ENCODE peak calls at places on chromosomes 12 and 14, in seven cellular contexts. W is Peyer's patch, Q is A549, B is right lobe of liver, R is HCT116, P is NB4, O is GM12878. L is an unnamed sample.
A peak's percentile ranks its signal among the peaks of the same experiment; 100 is the strongest.

GRCh38 chr14:92528486-92529100 is 15.0 kb downstream of the RIN3 start:
- DNase-seq in Q (no peak), P (no peak), B (no peak), W (no peak), O (no peak), R (no peak), L (no peak)

GRCh38 chr14:64272019-64272418 is 22.2 kb downstream of the ESR2 start:
- DNase-seq in Q (no peak), W (no peak), B (no peak), R (no peak), O (no peak), P (no peak), L (no peak)

GRCh38 chr14:104979758-104980591 is 1.8 kb upstream of the AHNAK2 start:
- DNase-seq in Q (peak; percentile 67), O (no peak), W (no peak), R (no peak), B (peak; percentile 91), P (no peak), L (no peak)

GRCh38 chr14:35480119-35480769 is 53.7 kb upstream of the INSM2 start:
- DNase-seq in R (no peak), W (no peak), B (no peak), Q (no peak), P (no peak), O (peak; percentile 35), L (no peak)

GRCh38 chr14:24058260-24058950 is 6.6 kb downstream of the CARMIL3 start:
- DNase-seq in B (peak; percentile 71), O (no peak), R (no peak), P (peak; percentile 70), W (peak; percentile 83), Q (peak; percentile 71), L (peak; percentile 90)

GRCh38 chr12:113222730-113223531 is 1.7 kb downstream of the TPCN1 start:
- DNase-seq in W (peak; percentile 34), Q (peak; percentile 94), O (no peak), R (no peak), B (peak; percentile 67), P (peak; percentile 60), L (peak; percentile 79)

GRCh38 chr12:109679716-109680520 is 33.7 kb upstream of the FAM222A start:
- DNase-seq in W (no peak), P (no peak), R (no peak), B (no peak), Q (no peak), O (no peak), L (no peak)

GRCh38 chr14:22483863-22484593 is 105.0 kb downstream of the DAD1 start:
- DNase-seq in R (no peak), B (no peak), O (no peak), W (peak; percentile 56), Q (no peak), P (peak; percentile 74), L (no peak)

GRCh38 chr14:38948171-38948570 is 154.9 kb downstream of the SEC23A start:
- DNase-seq in B (no peak), W (no peak), O (no peak), P (no peak), R (no peak), Q (no peak), L (no peak)

GRCh38 chr14:90439874-90440442 is 43.1 kb downstream of the CALM1 start:
- DNase-seq in B (no peak), P (no peak), Q (no peak), O (no peak), R (no peak), W (no peak), L (no peak)

GRCh38 chr14:105138021-105138541 is 30.5 kb downstream of the JAG2 start:
- DNase-seq in O (no peak), Q (no peak), P (no peak), W (no peak), B (peak; percentile 19), R (no peak), L (peak; percentile 82)

GRCh38 chr12:104312654-104313053 is 9.1 kb downstream of the EID3 start:
- DNase-seq in P (no peak), R (no peak), B (no peak), O (no peak), W (no peak), Q (no peak), L (no peak)

GRCh38 chr12:93176166-93176565 is 201.6 kb upstream of the NUDT4 start:
- DNase-seq in B (no peak), Q (no peak), O (no peak), W (no peak), R (no peak), P (no peak), L (no peak)

GRCh38 chr12:71476513-71476912 is 36.9 kb downstream of the LGR5 start:
- DNase-seq in B (no peak), P (no peak), R (no peak), O (no peak), Q (no peak), W (no peak), L (no peak)

GRCh38 chr12:112116232-112117060 is 7.9 kb upstream of the NAA25 start:
- DNase-seq in W (no peak), P (peak; percentile 94), Q (peak; percentile 69), R (peak; percentile 23), O (no peak), B (peak; percentile 57), L (no peak)

GRCh38 chr14:55869397-55870049 is 248.7 kb upstream of the PELI2 start:
- DNase-seq in Q (no peak), R (no peak), B (no peak), O (no peak), W (no peak), P (no peak), L (no peak)

GRCh38 chr14:26200675-26201074 is 397.2 kb downstream of the NOVA1 start:
- DNase-seq in Q (no peak), B (no peak), P (no peak), O (no peak), W (no peak), R (no peak), L (no peak)

GRCh38 chr14:69749956-69750355 is 17.0 kb upstream of the SRSF5 start:
- DNase-seq in B (no peak), R (no peak), O (peak; percentile 32), W (no peak), P (no peak), Q (no peak), L (no peak)

GRCh38 chr14:106875503-106875902 is 1349.1 kb downstream of the TMEM121 start:
- DNase-seq in W (peak; percentile 59), O (no peak), R (no peak), P (peak; percentile 69), B (peak; percentile 30), Q (no peak), L (no peak)

GRCh38 chr12:73486256-73486655 is 1051.4 kb upstream of the ATXN7L3B start:
- DNase-seq in R (no peak), W (no peak), Q (no peak), P (no peak), O (no peak), B (no peak), L (no peak)

GRCh38 chr14:101713641-101714349 is 47.7 kb upstream of the PPP2R5C start:
- DNase-seq in P (no peak), W (peak; percentile 14), O (no peak), Q (no peak), R (no peak), B (no peak), L (peak; percentile 6)

GRCh38 chr12:93704625-93705024 is 27.4 kb downstream of the CRADD start:
- DNase-seq in Q (no peak), W (no peak), B (no peak), R (no peak), O (no peak), P (no peak), L (no peak)

DNA sequence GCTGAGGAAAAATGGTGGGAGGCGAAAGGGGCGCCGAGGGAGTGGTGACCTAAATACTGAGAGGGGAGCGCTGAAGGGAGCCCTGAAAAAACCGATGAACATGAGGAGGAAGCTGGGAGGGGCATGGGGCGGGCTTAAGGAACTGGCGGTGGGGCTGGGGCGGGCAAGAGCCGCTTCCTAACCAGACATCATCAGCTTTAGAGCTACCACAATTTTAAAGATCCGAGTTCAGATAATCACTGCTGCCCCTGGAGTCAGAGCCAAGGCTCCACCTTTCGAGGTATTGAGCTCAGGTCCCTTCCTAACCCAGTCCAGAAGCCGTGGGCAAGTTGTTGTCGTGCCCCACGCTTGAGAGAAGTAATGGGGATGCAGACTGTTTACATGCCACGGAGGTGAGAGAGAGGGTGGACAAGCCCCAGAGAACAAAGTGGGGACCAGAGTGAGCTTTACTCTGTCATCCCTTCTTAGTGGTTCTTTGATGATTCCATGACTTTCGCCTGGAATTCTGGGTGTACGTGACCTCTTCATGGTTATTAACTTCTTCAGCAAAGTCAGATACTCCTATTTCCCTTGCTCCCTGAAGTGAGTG is 393 bp downstream of the ORMDL2 start:
- DNase-seq in Q (no peak), R (no peak), B (no peak), W (no peak), O (no peak), P (no peak), L (no peak)
- TF ChIP-seq POLR2A in Q (no peak), R (peak; percentile 16), B (no peak), W (no peak), O (no peak), P (no peak), L (no peak)

GRCh38 chr12:51886021-51886710 is 1.7 kb upstream of the ANKRD33 start:
- DNase-seq in B (peak; percentile 72), O (no peak), W (peak; percentile 66), Q (peak; percentile 58), P (peak; percentile 92), R (no peak), L (peak; percentile 93)

GRCh38 chr12:51890135-51890464 is 2.2 kb downstream of the ANKRD33 start:
- DNase-seq in R (no peak), Q (no peak), W (no peak), O (no peak), B (no peak), P (no peak), L (peak; percentile 58)

GRCh38 chr12:51889216-51890134 is 1.6 kb downstream of the ANKRD33 start:
- DNase-seq in P (no peak), W (no peak), R (no peak), B (no peak), O (no peak), Q (no peak), L (peak; percentile 79)

GRCh38 chr12:51888316-51889215 is 663 bp downstream of the ANKRD33 start:
- DNase-seq in O (no peak), R (no peak), B (no peak), W (no peak), Q (no peak), P (no peak), L (peak; percentile 58)

GRCh38 chr12:51887476-51888315 is at the start of gene ANKRD33:
- DNase-seq in O (no peak), R (no peak), B (peak; percentile 83), P (no peak), W (no peak), Q (no peak), L (peak; percentile 87)
- H3K4me3 ChIP-seq in O (no peak within 1 kb of the TSS), R (no peak within 1 kb of the TSS), B (peak within 1 kb of the TSS; percentile 12), P (no peak within 1 kb of the TSS), W (no peak within 1 kb of the TSS), Q (no peak within 1 kb of the TSS), L (no peak within 1 kb of the TSS)

DNA sequence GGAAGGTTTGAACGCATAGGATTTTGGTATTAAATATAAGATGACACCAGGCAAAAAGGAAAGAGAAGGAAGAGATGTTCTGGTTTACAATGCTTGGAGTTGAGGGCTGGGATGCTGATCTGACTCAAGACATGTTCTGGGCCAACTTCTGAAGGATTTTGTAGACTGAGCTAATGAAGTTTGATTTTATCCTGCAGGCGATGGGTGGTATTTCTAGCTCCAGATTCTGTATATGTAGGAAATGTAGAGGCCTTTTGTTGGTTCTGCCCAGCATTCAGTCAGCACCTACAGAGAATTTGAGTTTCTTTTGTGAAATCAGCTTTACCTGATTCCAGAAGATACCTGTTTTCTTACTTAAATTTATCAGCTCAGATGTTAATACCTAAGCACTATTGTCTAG is 48.2 kb downstream of the VEZT start:
- DNase-seq in Q (no peak), R (no peak), B (no peak), O (no peak), P (no peak), W (no peak), L (no peak)
- TF ChIP-seq CTCF in Q (no peak), R (no peak), B (no peak), O (no peak), P (no peak), W (no peak), L (no peak)

GRCh38 chr14:31026076-31026394 is at the start of gene STRN3:
- DNase-seq in B (no peak), O (no peak), R (no peak), W (no peak), P (no peak), Q (no peak), L (no peak)
- TF ChIP-seq POLR2A in B (no peak), O (peak; percentile 75), R (peak; percentile 45), W (no peak), P (peak; percentile 41), Q (peak; percentile 59), L (no peak)